ENCODE peak calls at places on chromosomes 5 and 9, in seven cellular contexts. R is activated T-cell treated with anti-CD3 and anti-CD28 coated beads for 1 hour; W is H7; Q is stimulated activated CD8-positive, alpha-beta memory T cell treated with anti-CD3 and anti-CD28 coated beads, Interleukin-4, amount 100 ng/mL, for 48 hours; T is A549; A is KBM-7; H is RKO. N is an unnamed sample.

GRCh38 chr9:128702949-128703615 is 779 bp downstream of the PKN3 start:
- DNase-seq in R (no peak), T (peak; percentile 41), A (peak; percentile 69), Q (peak; percentile 57), H (peak; percentile 81), W (peak; percentile 94), N (peak; percentile 82)

GRCh38 chr5:157857821-157858526 is 971 bp downstream of the CLINT1 start:
- DNase-seq in Q (no peak), R (no peak), W (no peak), T (no peak), A (peak; percentile 84), H (peak; percentile 59), N (no peak)

GRCh38 chr5:16573401-16573800 is 43.4 kb downstream of the RETREG1 start:
- DNase-seq in W (no peak), R (no peak), T (no peak), A (no peak), Q (no peak), H (no peak), N (no peak)

GRCh38 chr5:172544371-172545120 is 90.2 kb upstream of the SH3PXD2B start:
- DNase-seq in H (no peak), A (no peak), Q (no peak), T (no peak), W (no peak), R (no peak), N (no peak)

GRCh38 chr5:153900703-153901395 is 137.9 kb downstream of the FAM114A2 start:
- DNase-seq in R (no peak), H (no peak), A (no peak), Q (no peak), T (no peak), W (no peak), N (no peak)

GRCh38 chr9:91155181-91155580 is 206.5 kb downstream of the AUH start:
- DNase-seq in H (no peak), A (no peak), T (no peak), R (no peak), Q (no peak), W (no peak), N (no peak)

GRCh38 chr5:143498821-143499220 is 95.3 kb upstream of the NR3C1 start:
- DNase-seq in Q (no peak), T (no peak), W (no peak), A (no peak), H (no peak), R (no peak), N (no peak)

GRCh38 chr9:130172858-130173461 is 756 bp downstream of the NCS1 start:
- DNase-seq in H (peak; percentile 75), A (peak; percentile 26), Q (peak; percentile 60), W (peak; percentile 87), T (no peak), R (peak; percentile 27), N (peak; percentile 60)

GRCh38 chr5:56328753-56329560 is 95.8 kb upstream of the ANKRD55 start:
- DNase-seq in W (no peak), T (peak; percentile 13), R (peak; percentile 10), A (peak; percentile 54), H (no peak), Q (peak; percentile 52), N (no peak)

GRCh38 chr9:87742813-87743428 is 17.0 kb downstream of the CTSL start:
- DNase-seq in A (no peak), Q (no peak), T (no peak), H (peak; percentile 82), R (no peak), W (no peak), N (no peak)

GRCh38 chr5:137693307-137693950 is 42.5 kb downstream of the KLHL3 start:
- DNase-seq in A (no peak), Q (no peak), H (no peak), R (no peak), T (no peak), W (no peak), N (no peak)

GRCh38 chr5:123113136-123113535 is 24.1 kb downstream of the PRDM6 start:
- DNase-seq in A (no peak), H (no peak), W (no peak), R (no peak), T (no peak), Q (no peak), N (no peak)